ENCODE peak calls at places on chromosomes 5 and 9, in seven cellular contexts. M, Q, N, C, I, P and Z are unnamed samples. For H3K36me3, the result is how much of the 10 kb centered on the place peaks cover.

GRCh38 chr5:11588803-11589202 is 315.4 kb downstream of the CTNND2 start:
- DNase-seq in M (peak), Q (no peak), N (peak), C (no peak), I (no peak), P (no peak), Z (no peak)

GRCh38 chr5:91219141-91219802 is 163.8 kb downstream of the ARRDC3 start:
- DNase-seq in M (no peak), Q (peak), N (no peak), C (no peak), I (no peak), P (peak), Z (no peak)

GRCh38 chr9:126939821-126940221 is 25.2 kb downstream of the RALGPS1 start:
- DNase-seq in M (no peak), Q (no peak), N (no peak), C (no peak), I (no peak), P (no peak), Z (no peak)

GRCh38 chr9:128882677-128883590 is 1.0 kb downstream of the LRRC8A start:
- DNase-seq in M (peak), Q (peak), N (no peak), C (peak), I (peak), P (no peak), Z (no peak)

GRCh38 chr9:131589124-131589711 is 43.9 kb downstream of the PRRT1B start:
- DNase-seq in M (peak), Q (no peak), N (no peak), C (no peak), I (peak), P (no peak), Z (no peak)

GRCh38 chr5:67031689-67032088 is 164.9 kb downstream of the CD180 start:
- DNase-seq in M (no peak), Q (no peak), N (no peak), C (no peak), I (no peak), P (no peak), Z (no peak)

GRCh38 chr9:115923903-115924668 is 229.5 kb upstream of the PAPPA start:
- DNase-seq in M (no peak), Q (no peak), N (no peak), C (no peak), I (no peak), P (peak), Z (no peak)

GRCh38 chr9:33463151-33463550 is 10.6 kb downstream of the NOL6 start:
- DNase-seq in M (no peak), Q (no peak), N (no peak), C (no peak), I (no peak), P (no peak), Z (no peak)

GRCh38 chr5:160260881-160261815 is 31.8 kb downstream of the FABP6 start:
- DNase-seq in M (peak), Q (no peak), N (no peak), C (peak), I (peak), P (peak), Z (no peak)

GRCh38 chr9:114820776-114821501 is 15.1 kb upstream of the TNFSF15 start:
- DNase-seq in M (no peak), Q (no peak), N (no peak), C (no peak), I (no peak), P (no peak), Z (no peak)

GRCh38 chr5:73354406-73354805 is 94.2 kb downstream of the FOXD1 start:
- DNase-seq in M (no peak), Q (no peak), N (no peak), C (no peak), I (no peak), P (no peak), Z (no peak)

GRCh38 chr9:131590449-131590848 is 45.1 kb downstream of the PRRT1B start:
- DNase-seq in M (no peak), Q (no peak), N (no peak), C (no peak), I (no peak), P (no peak), Z (no peak)

GRCh38 chr9:2800385-2801179 is 43.3 kb downstream of the PUM3 start:
- DNase-seq in M (no peak), Q (peak), N (no peak), C (no peak), I (no peak), P (no peak), Z (peak)

GRCh38 chr9:118669986-118670385 is 699.2 kb downstream of the BRINP1 start:
- DNase-seq in M (no peak), Q (no peak), N (no peak), C (no peak), I (no peak), P (no peak), Z (no peak)

GRCh38 chr5:169875091-169875727 is 105.1 kb downstream of the INSYN2B start:
- DNase-seq in M (no peak), Q (no peak), N (no peak), C (peak), I (no peak), P (no peak), Z (no peak)

GRCh38 chr5:75847561-75848021 is 130.4 kb upstream of the POC5 start:
- DNase-seq in M (no peak), Q (no peak), N (no peak), C (no peak), I (no peak), P (no peak), Z (no peak)

GRCh38 chr5:33477816-33478215 is 37.1 kb downstream of the TARS1 start:
- DNase-seq in M (no peak), Q (no peak), N (no peak), C (no peak), I (no peak), P (no peak), Z (no peak)
- H3K36me3 ChIP-seq in M (under half), Q (under half), N (under half), C (under half), I (under half), P (under half), Z (under half)

DNA sequence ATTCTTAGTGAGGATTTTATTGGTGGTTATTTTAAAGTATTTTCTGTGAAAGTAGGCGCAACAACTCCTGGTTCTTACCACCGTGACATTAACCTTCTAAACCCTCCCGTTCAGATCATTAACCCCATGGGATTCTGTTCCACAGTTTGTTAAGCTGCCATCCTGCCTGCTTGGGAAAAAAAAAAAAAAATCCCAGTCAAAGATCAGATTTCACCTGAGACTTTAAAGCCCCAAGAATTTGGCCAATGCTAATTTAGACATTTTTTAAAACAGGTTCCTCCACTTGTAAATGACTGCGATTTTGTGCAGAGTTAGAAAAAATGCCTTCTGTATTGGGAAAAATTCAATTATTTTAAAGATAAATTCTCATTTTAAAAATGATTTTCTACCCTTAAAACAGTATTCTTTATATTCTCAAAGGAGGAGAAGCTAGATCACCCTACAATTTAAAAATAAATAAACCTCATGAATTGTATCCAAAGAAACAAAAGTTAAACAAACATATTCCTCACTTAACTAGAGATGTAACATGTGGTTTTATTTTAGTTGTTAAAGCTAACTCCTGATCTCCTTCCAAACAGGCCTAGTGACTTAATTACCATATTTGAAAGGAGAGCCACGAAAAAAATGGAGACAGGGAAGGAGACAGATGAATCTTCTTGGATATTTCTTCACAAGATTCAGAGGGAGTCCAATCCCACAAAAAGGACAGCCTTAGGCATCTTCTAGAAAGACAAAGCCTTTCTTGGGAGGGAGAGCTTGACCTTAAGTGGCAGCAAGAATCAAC is 93.1 kb upstream of the IFNK start:
- DNase-seq in M (no peak), Q (no peak), N (no peak), C (no peak), I (no peak), P (no peak), Z (no peak)
- H3K27ac ChIP-seq in M (no peak), Q (no peak), N (no peak), C (peak), I (peak), P (no peak), Z (no peak)

DNA sequence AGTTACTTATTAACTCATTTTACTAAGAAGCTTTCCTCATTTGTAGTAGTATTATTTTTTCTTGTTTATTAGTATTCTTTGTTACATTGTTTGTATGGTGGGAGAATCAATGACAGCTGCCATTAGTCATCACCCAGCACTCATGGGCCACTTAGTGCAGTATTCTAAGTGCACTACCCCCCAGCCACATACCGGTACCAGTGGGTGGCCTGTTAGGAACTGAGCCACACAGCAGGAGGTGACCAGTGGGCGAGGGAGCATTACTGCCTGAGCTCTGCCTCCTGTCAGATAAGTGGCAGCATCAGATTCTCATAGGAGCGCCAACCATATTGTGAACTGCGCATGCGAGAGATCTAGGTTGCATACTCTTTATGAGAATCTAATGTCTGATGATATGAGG is 24.2 kb upstream of the CAMLG start:
- DNase-seq in M (peak), Q (no peak), N (no peak), C (no peak), I (no peak), P (no peak), Z (no peak)
- H3K36me3 ChIP-seq in M (half or more), Q (under half), N (half or more), C (under half), I (under half), P (under half), Z (half or more)

GRCh38 chr5:1936901-1937300 is 54.2 kb upstream of the IRX4 start:
- DNase-seq in M (no peak), Q (peak), N (no peak), C (no peak), I (no peak), P (no peak), Z (no peak)
- H3K27ac ChIP-seq in M (no peak), Q (peak), N (no peak), C (no peak), I (no peak), P (no peak), Z (no peak)

GRCh38 chr9:37441776-37442370 is 19.4 kb downstream of the GRHPR start:
- DNase-seq in M (no peak), Q (no peak), N (no peak), C (no peak), I (no peak), P (no peak), Z (no peak)
- H3K36me3 ChIP-seq in M (half or more), Q (under half), N (half or more), C (under half), I (under half), P (under half), Z (half or more)